ENCODE peak calls at places on chromosomes 13 and 19, in six cellular contexts. D, Q, X, C, V and F are unnamed samples.

GRCh38 chr13:24217601-24218281 is 57.2 kb downstream of the SPATA13 start:
- DNase-seq in C (no peak), D (no peak), Q (no peak), X (peak; percentile 6), V (no peak), F (peak; percentile 59)

GRCh38 chr13:85638815-85639393 is 160.3 kb downstream of the SLITRK6 start:
- DNase-seq in Q (no peak), V (no peak), D (no peak), X (no peak), C (no peak), F (no peak)

GRCh38 chr19:35513975-35514809 is 743 bp upstream of the DMKN start:
- DNase-seq in C (no peak), D (no peak), X (no peak), V (no peak), Q (no peak), F (no peak)

GRCh38 chr13:111249637-111250360 is 70.6 kb upstream of the TEX29 start:
- DNase-seq in D (no peak), V (no peak), X (no peak), Q (no peak), C (no peak), F (no peak)

GRCh38 chr13:29472317-29472961 is 123.0 kb downstream of the SLC7A1 start:
- DNase-seq in Q (peak; percentile 25), X (peak; percentile 46), D (no peak), C (peak; percentile 4), V (peak; percentile 10), F (peak; percentile 67)

GRCh38 chr13:63336549-63336948 is 1920.9 kb upstream of the PCDH20 start:
- DNase-seq in V (no peak), D (no peak), C (no peak), X (no peak), Q (no peak), F (no peak)

GRCh38 chr19:45352062-45352461 is 11.5 kb downstream of the KLC3 start:
- DNase-seq in C (no peak), V (no peak), X (no peak), Q (no peak), D (no peak), F (no peak)

GRCh38 chr19:53328967-53329366 is 4.6 kb upstream of the ZNF845 start:
- DNase-seq in V (no peak), C (no peak), X (no peak), D (peak; percentile 83), Q (no peak), F (no peak)

GRCh38 chr13:109715902-109716301 is 70.5 kb downstream of the IRS2 start:
- DNase-seq in D (no peak), Q (no peak), V (no peak), C (no peak), X (no peak), F (peak; percentile 13)

GRCh38 chr19:10364644-10365043 is 15.7 kb downstream of the TYK2 start:
- DNase-seq in C (no peak), V (no peak), X (no peak), D (no peak), Q (no peak), F (no peak)

GRCh38 chr13:41564046-41564445 is 106.7 kb downstream of the RGCC start:
- DNase-seq in V (no peak), Q (no peak), C (no peak), D (no peak), X (peak; percentile 42), F (no peak)

GRCh38 chr13:66547685-66548084 is 682.5 kb downstream of the PCDH9 start:
- DNase-seq in D (no peak), C (no peak), Q (no peak), V (no peak), X (no peak), F (no peak)

GRCh38 chr19:7912697-7913564 is 1.7 kb upstream of the TGFBR3L start:
- DNase-seq in V (no peak), Q (no peak), X (no peak), D (peak; percentile 15), C (no peak), F (no peak)

GRCh38 chr13:114339779-114340534 is 25.7 kb downstream of the CHAMP1 start:
- DNase-seq in Q (no peak), C (peak; percentile 15), V (no peak), X (no peak), D (no peak), F (peak; percentile 62)

GRCh38 chr13:71067164-71067815 is 799.7 kb downstream of the DACH1 start:
- DNase-seq in V (no peak), Q (no peak), X (no peak), D (no peak), C (no peak), F (no peak)

GRCh38 chr13:99969368-99969933 is 2.1 kb downstream of the ZIC5 start:
- DNase-seq in X (no peak), Q (no peak), D (no peak), C (no peak), V (no peak), F (no peak)

GRCh38 chr19:57572415-57572947 is 6.2 kb downstream of the ZNF416 start:
- DNase-seq in Q (no peak), C (no peak), X (no peak), D (no peak), V (no peak), F (no peak)

GRCh38 chr13:98393873-98394272 is 183.0 kb downstream of the STK24 start:
- DNase-seq in V (no peak), X (no peak), C (no peak), Q (no peak), D (no peak), F (no peak)

GRCh38 chr19:35013820-35014754 is 14.0 kb downstream of the GRAMD1A start:
- DNase-seq in Q (peak; percentile 10), D (no peak), V (peak; percentile 39), C (peak; percentile 65), X (no peak), F (no peak)

GRCh38 chr19:52331757-52332156 is 4.3 kb upstream of the ZNF610 start:
- DNase-seq in Q (no peak), V (no peak), D (no peak), X (peak; percentile 19), C (no peak), F (no peak)

GRCh38 chr19:12668937-12669271 is 2.3 kb downstream of the WDR83 start:
- DNase-seq in Q (peak; percentile 18), X (peak; percentile 54), V (peak; percentile 60), D (peak; percentile 58), C (peak; percentile 72), F (peak; percentile 50)

GRCh38 chr19:55479451-55480230 is 3.2 kb downstream of the ZNF628 start:
- DNase-seq in C (no peak), D (no peak), V (no peak), Q (no peak), X (no peak), F (no peak)

GRCh38 chr13:113365551-113365971 is 1.6 kb upstream of the GRTP1 start:
- DNase-seq in D (no peak), Q (no peak), C (no peak), V (no peak), X (no peak), F (no peak)